ENCODE peak calls at places on chromosomes 1 and 21, in six cellular contexts. U is transverse colon; I is adrenal gland; E is GM12865; F is mammary epithelial cell; V is CD8-positive, alpha-beta T cell. O is an unnamed sample.

GRCh38 chr1:50959303-50959912 is 659 bp downstream of the FAF1 start:
- DNase-seq in U (peak; percentile 35), I (peak; percentile 56), E (peak; percentile 18), V (no peak), F (peak; percentile 55), O (peak; percentile 46)

GRCh38 chr1:17181785-17182464 is 23.0 kb upstream of the PADI1 start:
- DNase-seq in U (no peak), F (no peak), I (no peak), E (peak; percentile 34), V (no peak), O (no peak)

GRCh38 chr1:61234582-61234909 is 152.2 kb downstream of the NFIA start:
- DNase-seq in V (no peak), I (no peak), E (no peak), U (no peak), F (no peak), O (no peak)

GRCh38 chr1:219518168-219518905 is 94.6 kb downstream of the ZC3H11B start:
- DNase-seq in F (peak; percentile 69), I (no peak), E (no peak), V (no peak), U (no peak), O (peak; percentile 57)

GRCh38 chr21:33991091-33991490 is 75.5 kb upstream of the ATP5PO start:
- DNase-seq in U (no peak), V (no peak), E (no peak), I (no peak), F (no peak), O (no peak)

GRCh38 chr1:40612345-40612831 is 53.1 kb downstream of the RIMS3 start:
- DNase-seq in E (peak; percentile 77), I (peak; percentile 77), V (peak; percentile 78), U (peak; percentile 80), F (peak; percentile 68), O (peak; percentile 65)

GRCh38 chr1:9442266-9442846 is 96.9 kb upstream of the SLC25A33 start:
- DNase-seq in E (no peak), U (no peak), F (peak; percentile 27), I (no peak), V (no peak), O (no peak)

GRCh38 chr1:17673335-17674075 is 81.6 kb upstream of the ACTL8 start:
- DNase-seq in V (no peak), E (no peak), F (no peak), I (no peak), U (no peak), O (no peak)

GRCh38 chr1:2948751-2949680 is 72.3 kb upstream of the ACTRT2 start:
- DNase-seq in V (no peak), F (no peak), U (no peak), I (no peak), E (no peak), O (no peak)

GRCh38 chr1:25907473-25908058 is 1.3 kb upstream of the STMN1 start:
- DNase-seq in I (no peak), V (no peak), U (no peak), F (no peak), E (no peak), O (no peak)

GRCh38 chr1:31800677-31800967 is 15.2 kb downstream of the SPOCD1 start:
- DNase-seq in F (no peak), I (no peak), E (no peak), V (no peak), U (no peak), O (no peak)

GRCh38 chr1:6008696-6009095 is 16.5 kb upstream of the NPHP4 start:
- DNase-seq in U (no peak), V (no peak), E (no peak), I (no peak), F (no peak), O (no peak)

GRCh38 chr1:59506952-59507351 is 210.1 kb downstream of the FGGY start:
- DNase-seq in F (no peak), E (peak; percentile 59), U (no peak), I (no peak), V (no peak), O (peak; percentile 92)

GRCh38 chr1:201354901-201355295 is 22.6 kb downstream of the TNNT2 start:
- DNase-seq in I (no peak), U (no peak), V (no peak), E (no peak), F (no peak), O (no peak)

GRCh38 chr1:1230656-1231399 is 973 bp downstream of the SDF4 start:
- DNase-seq in V (no peak), I (peak; percentile 31), U (peak; percentile 65), E (peak; percentile 29), F (peak; percentile 61), O (peak; percentile 86)
- TF ChIP-seq CTCF in V (no peak), I (no peak), U (peak; percentile 78), E (no peak), F (peak; percentile 28), O (peak; percentile 48)

GRCh38 chr21:45020629-45021427 is 53.6 kb upstream of the ADARB1 start:
- DNase-seq in U (no peak), E (no peak), F (no peak), V (no peak), I (no peak), O (no peak)

GRCh38 chr21:45018131-45019075 is 56.0 kb upstream of the ADARB1 start:
- DNase-seq in V (no peak), U (peak; percentile 9), F (no peak), I (peak; percentile 38), E (no peak), O (no peak)

GRCh38 chr21:45017376-45017960 is 56.9 kb upstream of the ADARB1 start:
- DNase-seq in U (peak; percentile 5), F (no peak), I (no peak), V (no peak), E (no peak), O (no peak)

GRCh38 chr21:45019887-45020537 is 54.4 kb upstream of the ADARB1 start:
- DNase-seq in E (no peak), I (no peak), V (no peak), F (no peak), U (no peak), O (no peak)

GRCh38 chr21:45019076-45019886 is 55.1 kb upstream of the ADARB1 start:
- DNase-seq in I (no peak), F (no peak), E (no peak), U (peak; percentile 8), V (no peak), O (no peak)
- H3K4me3 ChIP-seq in I (no peak overlapping the region), F (no peak overlapping the region), E (no peak overlapping the region), U (peak overlapping the region; percentile 23), V (no peak overlapping the region), O (no peak overlapping the region)

GRCh38 chr21:35328856-35329455 is 279.9 kb upstream of the RUNX1 start:
- DNase-seq in F (no peak), U (no peak), V (no peak), E (no peak), I (no peak), O (no peak)
- TF ChIP-seq CTCF in F (no peak), U (no peak), V (no peak), E (no peak), I (no peak), O (no peak)

GRCh38 chr1:67261646-67262045 is 46.0 kb upstream of the IL12RB2 start:
- DNase-seq in V (peak; percentile 53), F (no peak), I (no peak), U (peak; percentile 10), E (no peak), O (no peak)

GRCh38 chr1:67262735-67263134 is 44.9 kb upstream of the IL12RB2 start:
- DNase-seq in I (no peak), E (no peak), U (no peak), V (no peak), F (no peak), O (no peak)

GRCh38 chr1:67264152-67264551 is 43.5 kb upstream of the IL12RB2 start:
- DNase-seq in E (no peak), I (no peak), U (no peak), V (no peak), F (no peak), O (no peak)

GRCh38 chr1:67270569-67270968 is 37.1 kb upstream of the IL12RB2 start:
- DNase-seq in I (no peak), U (no peak), E (no peak), V (no peak), F (no peak), O (no peak)

GRCh38 chr1:67264899-67265298 is 42.8 kb upstream of the IL12RB2 start:
- DNase-seq in I (no peak), U (no peak), V (no peak), F (no peak), E (peak; percentile 22), O (no peak)
- H3K4me3 ChIP-seq in I (no peak overlapping the region), U (no peak overlapping the region), V (no peak overlapping the region), F (no peak overlapping the region), E (no peak overlapping the region), O (no peak overlapping the region)

DNA sequence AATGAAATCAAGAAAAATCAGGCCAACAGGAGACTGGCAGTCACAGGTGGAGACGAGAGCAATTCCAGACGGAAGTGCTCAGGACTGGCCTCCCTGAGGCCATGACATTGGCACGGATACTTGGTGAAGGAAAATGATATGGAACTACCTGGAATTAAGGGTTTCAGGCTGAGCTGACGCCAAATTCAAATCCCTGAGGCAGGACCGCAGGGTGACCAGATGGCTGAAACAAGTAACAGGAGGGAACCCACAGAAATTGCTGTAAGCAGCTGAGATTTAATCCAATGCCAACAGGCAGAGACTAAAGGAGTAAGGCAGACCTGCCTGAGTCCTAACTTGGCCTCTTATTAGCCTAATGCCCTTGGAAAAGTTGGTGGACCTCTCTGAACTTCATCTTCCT is 76.2 kb downstream of the ERG start:
- DNase-seq in V (no peak), I (no peak), U (no peak), F (no peak), E (no peak), O (no peak)
- TF ChIP-seq CTCF in V (no peak), I (no peak), U (no peak), F (no peak), E (no peak), O (no peak)

GRCh38 chr1:116374340-116375164 is 1.5 kb downstream of the ATP1A1 start:
- DNase-seq in V (peak; percentile 63), E (peak; percentile 40), U (peak; percentile 36), I (no peak), F (peak; percentile 17), O (no peak)

GRCh38 chr1:116373451-116374339 is 651 bp downstream of the ATP1A1 start:
- DNase-seq in U (peak; percentile 76), V (peak; percentile 75), E (peak; percentile 71), I (peak; percentile 69), F (peak; percentile 49), O (peak; percentile 48)

GRCh38 chr1:116370186-116370585 is 2.9 kb upstream of the ATP1A1 start:
- DNase-seq in E (no peak), I (no peak), F (no peak), V (no peak), U (no peak), O (no peak)

GRCh38 chr1:116372651-116373444 is at the start of gene ATP1A1:
- DNase-seq in U (peak; percentile 99), V (peak; percentile 99), E (peak; percentile 97), F (peak; percentile 91), I (peak; percentile 98), O (peak; percentile 84)

GRCh38 chr1:116372186-116372585 is 858 bp upstream of the ATP1A1 start:
- DNase-seq in F (no peak), E (no peak), I (no peak), U (no peak), V (no peak), O (no peak)
- H3K4me3 ChIP-seq in F (peak overlapping the region; percentile 62), E (peak overlapping the region; percentile 96), I (no peak overlapping the region), U (peak overlapping the region; percentile 95), V (peak overlapping the region; percentile 80), O (peak overlapping the region; percentile 85)